ENCODE peak calls at places on chromosomes 13 and 19, in five cellular contexts. A, X, U, O and Q are unnamed samples.

GRCh38 chr13:25901460-25902376 is 150.1 kb downstream of the SHISA2 start:
- DNase-seq in A (no peak), U (peak), O (peak), X (no peak), Q (no peak)

GRCh38 chr19:17495639-17496265 is 15.7 kb upstream of the PGLS start:
- DNase-seq in O (no peak), U (no peak), A (no peak), X (no peak), Q (no peak)

GRCh38 chr19:5539431-5539833 is 28.3 kb downstream of the TINCR start:
- DNase-seq in A (no peak), X (no peak), U (no peak), O (no peak), Q (no peak)

GRCh38 chr19:46076951-46077814 is 36.4 kb upstream of the IGFL4 start:
- DNase-seq in O (peak), U (peak), X (no peak), A (peak), Q (peak)

GRCh38 chr13:25602206-25602605 is 230.4 kb downstream of the ATP8A2 start:
- DNase-seq in A (no peak), O (no peak), X (no peak), U (no peak), Q (no peak)

GRCh38 chr13:108560092-108560491 is 69.3 kb upstream of the MYO16 start:
- DNase-seq in O (no peak), A (no peak), X (no peak), U (no peak), Q (no peak)

GRCh38 chr13:112073245-112074138 is 6.5 kb downstream of the SOX1 start:
- DNase-seq in O (no peak), X (no peak), A (no peak), U (no peak), Q (no peak)

GRCh38 chr19:49468746-49469447 is 5.1 kb upstream of the FLT3LG start:
- DNase-seq in X (peak), A (peak), U (no peak), O (no peak), Q (peak)

GRCh38 chr19:14632286-14632685 is 42.4 kb downstream of the ADGRE3 start:
- DNase-seq in U (peak), O (peak), A (no peak), X (no peak), Q (no peak)

GRCh38 chr13:73776137-73776785 is 357.9 kb downstream of the KLF12 start:
- DNase-seq in A (no peak), O (peak), X (peak), U (peak), Q (no peak)

GRCh38 chr19:55305491-55305890 is 19.6 kb downstream of the TMEM150B start:
- DNase-seq in A (no peak), X (peak), U (peak), O (no peak), Q (no peak)

GRCh38 chr13:91203430-91203829 is 144.1 kb upstream of the MIR17HG start:
- DNase-seq in A (no peak), X (no peak), U (no peak), O (no peak), Q (no peak)
- TF ChIP-seq CTCF in A (no peak), X (no peak), U (no peak), O (no peak), Q (no peak)

GRCh38 chr13:21641629-21642028 is 29.2 kb upstream of the FGF9 start:
- DNase-seq in U (no peak), A (no peak), O (no peak), X (no peak), Q (no peak)
- TF ChIP-seq POLR2A in U (no peak), A (no peak), O (no peak), X (no peak), Q (no peak)

GRCh38 chr19:32692727-32693061 is 1.1 kb downstream of the NUDT19 start:
- DNase-seq in A (no peak), X (no peak), O (no peak), U (no peak), Q (no peak)
- H3K4me3 ChIP-seq in A (peak), X (peak), O (peak), U (peak), Q (peak)

GRCh38 chr13:41670873-41671443 is 213.6 kb downstream of the RGCC start:
- DNase-seq in X (no peak), O (no peak), A (no peak), U (no peak), Q (no peak)

GRCh38 chr13:41668130-41668757 is 210.9 kb downstream of the RGCC start:
- DNase-seq in O (peak), A (peak), X (peak), U (peak), Q (peak)
- TF ChIP-seq CTCF in O (peak), A (peak), X (peak), U (peak), Q (peak)

GRCh38 chr13:30464496-30465351 is 1.0 kb downstream of the HMGB1 start:
- DNase-seq in X (peak), A (peak), O (peak), U (no peak), Q (peak)
- TF ChIP-seq POLR2A in X (peak), A (no peak), O (peak), U (no peak), Q (no peak)